ENCODE peak calls at places on chromosome 11, in five cellular contexts. One of them, this sample, is unnamed.

GRCh38 chr11:121797496-121797895 is 318.5 kb downstream of the BLID start:
- DNase-seq in mammary epithelial cell: no peak
- DNase-seq in MM.1S: no peak
- DNase-seq in ovary: no peak
- DNase-seq in mesendoderm: no peak
- DNase-seq in this sample: no peak

GRCh38 chr11:36385121-36385530 is 89.0 kb downstream of the PRR5L start:
- DNase-seq in mammary epithelial cell: no peak
- DNase-seq in MM.1S: no peak
- DNase-seq in ovary: no peak
- DNase-seq in mesendoderm: no peak
- DNase-seq in this sample: no peak

GRCh38 chr11:113045146-113045545 is 83.9 kb downstream of the NCAM1 start:
- DNase-seq in mammary epithelial cell: no peak
- DNase-seq in MM.1S: no peak
- DNase-seq in ovary: no peak
- DNase-seq in mesendoderm: peak; percentile 32
- DNase-seq in this sample: no peak

GRCh38 chr11:114315749-114316368 is 19.7 kb downstream of the NNMT start:
- DNase-seq in mammary epithelial cell: no peak
- DNase-seq in MM.1S: no peak
- DNase-seq in ovary: no peak
- DNase-seq in mesendoderm: peak; percentile 17
- DNase-seq in this sample: no peak

GRCh38 chr11:122209619-122210377 is 93.8 kb upstream of the BLID start:
- DNase-seq in mammary epithelial cell: no peak
- DNase-seq in MM.1S: no peak
- DNase-seq in ovary: peak; percentile 88
- DNase-seq in mesendoderm: no peak
- DNase-seq in this sample: no peak

GRCh38 chr11:43589601-43590250 is 90.8 kb upstream of the HSD17B12 start:
- DNase-seq in mammary epithelial cell: peak; percentile 67
- DNase-seq in MM.1S: no peak
- DNase-seq in ovary: no peak
- DNase-seq in mesendoderm: peak; percentile 22
- DNase-seq in this sample: no peak

GRCh38 chr11:28009383-28009782 is 98.6 kb downstream of the KIF18A start:
- DNase-seq in mammary epithelial cell: peak; percentile 44
- DNase-seq in MM.1S: no peak
- DNase-seq in ovary: no peak
- DNase-seq in mesendoderm: no peak
- DNase-seq in this sample: no peak

GRCh38 chr11:33399421-33399820 is 142.2 kb downstream of the HIPK3 start:
- DNase-seq in mammary epithelial cell: no peak
- DNase-seq in MM.1S: no peak
- DNase-seq in ovary: no peak
- DNase-seq in mesendoderm: no peak
- DNase-seq in this sample: no peak

GRCh38 chr11:109892321-109892794 is 200.8 kb upstream of the ZC3H12C start:
- DNase-seq in mammary epithelial cell: peak; percentile 85
- DNase-seq in MM.1S: no peak
- DNase-seq in ovary: no peak
- DNase-seq in mesendoderm: peak; percentile 69
- DNase-seq in this sample: no peak

GRCh38 chr11:34332524-34332923 is 25.3 kb downstream of the ABTB2 start:
- DNase-seq in mammary epithelial cell: no peak
- DNase-seq in MM.1S: no peak
- DNase-seq in ovary: no peak
- DNase-seq in mesendoderm: no peak
- DNase-seq in this sample: no peak

GRCh38 chr11:69321877-69322350 is 28.0 kb downstream of the MYEOV start:
- DNase-seq in mammary epithelial cell: peak; percentile 90
- DNase-seq in MM.1S: no peak
- DNase-seq in ovary: no peak
- DNase-seq in mesendoderm: no peak
- DNase-seq in this sample: peak; percentile 85

GRCh38 chr11:119205080-119205479 is 1.1 kb upstream of the CBL start:
- DNase-seq in mammary epithelial cell: no peak
- DNase-seq in MM.1S: no peak
- DNase-seq in ovary: no peak
- DNase-seq in mesendoderm: no peak
- DNase-seq in this sample: no peak

GRCh38 chr11:7603031-7603781 is 70.1 kb downstream of the CYB5R2 start:
- DNase-seq in mammary epithelial cell: no peak
- DNase-seq in MM.1S: no peak
- DNase-seq in ovary: no peak
- DNase-seq in mesendoderm: no peak
- DNase-seq in this sample: no peak

GRCh38 chr11:15893080-15893492 is 463.3 kb downstream of the SOX6 start:
- DNase-seq in mammary epithelial cell: peak; percentile 6
- DNase-seq in MM.1S: no peak
- DNase-seq in ovary: no peak
- DNase-seq in mesendoderm: no peak
- DNase-seq in this sample: no peak

GRCh38 chr11:47443028-47443700 is 5.8 kb downstream of the RAPSN start:
- DNase-seq in mammary epithelial cell: no peak
- DNase-seq in MM.1S: peak; percentile 27
- DNase-seq in ovary: no peak
- DNase-seq in mesendoderm: no peak
- DNase-seq in this sample: no peak

GRCh38 chr11:71189768-71190315 is 62.5 kb downstream of the SHANK2 start:
- DNase-seq in mammary epithelial cell: no peak
- DNase-seq in MM.1S: no peak
- DNase-seq in ovary: no peak
- DNase-seq in mesendoderm: no peak
- DNase-seq in this sample: peak; percentile 12

GRCh38 chr11:9651481-9651880 is 12.4 kb upstream of the SWAP70 start:
- DNase-seq in mammary epithelial cell: no peak
- DNase-seq in MM.1S: no peak
- DNase-seq in ovary: no peak
- DNase-seq in mesendoderm: no peak
- DNase-seq in this sample: no peak

GRCh38 chr11:69493931-69494821 is 12.7 kb downstream of the LINC01488 start:
- DNase-seq in mammary epithelial cell: no peak
- DNase-seq in MM.1S: no peak
- DNase-seq in ovary: no peak
- DNase-seq in mesendoderm: no peak
- DNase-seq in this sample: peak; percentile 28

GRCh38 chr11:59145534-59145933 is 2.9 kb downstream of the FAM111A start:
- DNase-seq in mammary epithelial cell: peak; percentile 45
- DNase-seq in MM.1S: no peak
- DNase-seq in ovary: no peak
- DNase-seq in mesendoderm: no peak
- DNase-seq in this sample: no peak

GRCh38 chr11:98940913-98941312 is 79.8 kb upstream of the CNTN5 start:
- DNase-seq in mammary epithelial cell: no peak
- DNase-seq in MM.1S: no peak
- DNase-seq in ovary: no peak
- DNase-seq in mesendoderm: peak; percentile 62
- DNase-seq in this sample: no peak

GRCh38 chr11:63490551-63491239 is at the start of gene PLAAT5:
- DNase-seq in mammary epithelial cell: no peak
- DNase-seq in MM.1S: no peak
- DNase-seq in ovary: peak; percentile 72
- DNase-seq in mesendoderm: peak; percentile 84
- DNase-seq in this sample: peak; percentile 86

GRCh38 chr11:7637447-7638157 is 35.7 kb downstream of the CYB5R2 start:
- DNase-seq in mammary epithelial cell: peak; percentile 58
- DNase-seq in MM.1S: no peak
- DNase-seq in ovary: no peak
- DNase-seq in mesendoderm: peak; percentile 11
- DNase-seq in this sample: no peak

GRCh38 chr11:19595840-19596751 is 116.5 kb upstream of the NAV2 start:
- DNase-seq in mammary epithelial cell: peak; percentile 75
- DNase-seq in MM.1S: no peak
- DNase-seq in ovary: no peak
- DNase-seq in mesendoderm: no peak
- DNase-seq in this sample: peak; percentile 93

GRCh38 chr11:29173660-29174062 is 843.2 kb downstream of the KCNA4 start:
- DNase-seq in mammary epithelial cell: peak; percentile 73
- DNase-seq in MM.1S: no peak
- DNase-seq in ovary: no peak
- DNase-seq in mesendoderm: peak; percentile 66
- DNase-seq in this sample: no peak

GRCh38 chr11:119791701-119792151 is 62.7 kb upstream of the NECTIN1 start:
- DNase-seq in mammary epithelial cell: no peak
- DNase-seq in MM.1S: no peak
- DNase-seq in ovary: no peak
- DNase-seq in mesendoderm: peak; percentile 78
- DNase-seq in this sample: peak; percentile 63

GRCh38 chr11:121249039-121249663 is 43.4 kb upstream of the SC5D start:
- DNase-seq in mammary epithelial cell: peak; percentile 79
- DNase-seq in MM.1S: peak; percentile 66
- DNase-seq in ovary: no peak
- DNase-seq in mesendoderm: peak; percentile 70
- DNase-seq in this sample: no peak

GRCh38 chr11:46279393-46280099 is 2.1 kb downstream of the CREB3L1 start:
- DNase-seq in mammary epithelial cell: no peak
- DNase-seq in MM.1S: no peak
- DNase-seq in ovary: peak; percentile 82
- DNase-seq in mesendoderm: no peak
- DNase-seq in this sample: peak; percentile 77

GRCh38 chr11:57303990-57304579 is 20.7 kb downstream of the TNKS1BP1 start:
- DNase-seq in mammary epithelial cell: peak; percentile 62
- DNase-seq in MM.1S: no peak
- DNase-seq in ovary: no peak
- DNase-seq in mesendoderm: no peak
- DNase-seq in this sample: peak; percentile 49

GRCh38 chr11:77789731-77790476 is 30.6 kb downstream of the RSF1 start:
- DNase-seq in mammary epithelial cell: no peak
- DNase-seq in MM.1S: no peak
- DNase-seq in ovary: no peak
- DNase-seq in mesendoderm: peak; percentile 46
- DNase-seq in this sample: no peak

GRCh38 chr11:100671471-100671870 is 15.6 kb upstream of the ARHGAP42 start:
- DNase-seq in mammary epithelial cell: no peak
- DNase-seq in MM.1S: no peak
- DNase-seq in ovary: no peak
- DNase-seq in mesendoderm: no peak
- DNase-seq in this sample: no peak

GRCh38 chr11:114088216-114088615 is 28.7 kb downstream of the ZBTB16 start:
- DNase-seq in mammary epithelial cell: no peak
- DNase-seq in MM.1S: no peak
- DNase-seq in ovary: no peak
- DNase-seq in mesendoderm: no peak
- DNase-seq in this sample: no peak

GRCh38 chr11:130522284-130522961 is 74.0 kb downstream of the ADAMTS15 start:
- DNase-seq in mammary epithelial cell: peak; percentile 44
- DNase-seq in MM.1S: no peak
- DNase-seq in ovary: peak; percentile 92
- DNase-seq in mesendoderm: peak; percentile 98
- DNase-seq in this sample: peak; percentile 94

GRCh38 chr11:19905280-19905853 is 192.7 kb downstream of the NAV2 start:
- DNase-seq in mammary epithelial cell: no peak
- DNase-seq in MM.1S: no peak
- DNase-seq in ovary: no peak
- DNase-seq in mesendoderm: peak; percentile 63
- DNase-seq in this sample: no peak

GRCh38 chr11:61795459-61795858 is 2.7 kb downstream of the FEN1 start:
- DNase-seq in mammary epithelial cell: no peak
- DNase-seq in MM.1S: no peak
- DNase-seq in ovary: no peak
- DNase-seq in mesendoderm: no peak
- DNase-seq in this sample: peak; percentile 45
- H3K4me3 ChIP-seq in mammary epithelial cell: no peak overlapping the region
- H3K4me3 ChIP-seq in MM.1S: no peak overlapping the region
- H3K4me3 ChIP-seq in ovary: no peak overlapping the region
- H3K4me3 ChIP-seq in mesendoderm: no peak overlapping the region
- H3K4me3 ChIP-seq in this sample: no peak overlapping the region

GRCh38 chr11:12695221-12695794 is 21.1 kb downstream of the TEAD1 start:
- DNase-seq in mammary epithelial cell: no peak
- DNase-seq in MM.1S: no peak
- DNase-seq in ovary: no peak
- DNase-seq in mesendoderm: no peak
- DNase-seq in this sample: no peak

GRCh38 chr11:12692238-12693074 is 18.2 kb downstream of the TEAD1 start:
- DNase-seq in mammary epithelial cell: peak; percentile 75
- DNase-seq in MM.1S: no peak
- DNase-seq in ovary: peak; percentile 97
- DNase-seq in mesendoderm: peak; percentile 54
- DNase-seq in this sample: peak; percentile 91

GRCh38 chr11:12693075-12693473 is 18.9 kb downstream of the TEAD1 start:
- DNase-seq in mammary epithelial cell: no peak
- DNase-seq in MM.1S: no peak
- DNase-seq in ovary: peak; percentile 40
- DNase-seq in mesendoderm: no peak
- DNase-seq in this sample: no peak

GRCh38 chr11:12693485-12694181 is 19.4 kb downstream of the TEAD1 start:
- DNase-seq in mammary epithelial cell: peak; percentile 99
- DNase-seq in MM.1S: no peak
- DNase-seq in ovary: peak; percentile 42
- DNase-seq in mesendoderm: peak; percentile 54
- DNase-seq in this sample: peak; percentile 71

DNA sequence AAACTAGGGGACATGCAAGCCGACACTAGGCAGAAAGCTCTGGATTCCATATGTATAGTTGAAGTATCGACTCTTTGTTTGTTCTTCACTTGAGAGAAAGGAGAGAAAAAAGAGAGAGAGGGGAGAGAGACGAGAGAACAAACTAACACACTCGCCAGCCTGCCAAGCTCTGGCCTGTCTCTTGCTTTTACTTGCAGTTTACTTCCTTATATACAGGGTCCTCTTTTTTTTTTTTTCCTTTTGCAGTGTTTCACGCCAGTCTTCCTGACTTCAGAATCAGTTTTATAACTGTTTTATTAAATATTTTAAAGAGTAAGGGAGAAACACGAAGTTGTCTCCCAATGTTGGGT is 19.9 kb downstream of the TEAD1 start:
- DNase-seq in mammary epithelial cell: no peak
- DNase-seq in MM.1S: no peak
- DNase-seq in ovary: peak; percentile 41
- DNase-seq in mesendoderm: no peak
- DNase-seq in this sample: no peak
- H3K27ac ChIP-seq in mammary epithelial cell: peak overlapping the region; percentile 98
- H3K27ac ChIP-seq in MM.1S: no peak overlapping the region
- H3K27ac ChIP-seq in ovary: peak overlapping the region; percentile 74
- H3K27ac ChIP-seq in mesendoderm: no peak overlapping the region
- H3K27ac ChIP-seq in this sample: peak overlapping the region; percentile 99

GRCh38 chr11:84720706-84721402 is 906.3 kb downstream of the DLG2 start:
- DNase-seq in mammary epithelial cell: no peak
- DNase-seq in MM.1S: peak; percentile 41
- DNase-seq in ovary: peak; percentile 14
- DNase-seq in mesendoderm: peak; percentile 76
- DNase-seq in this sample: peak; percentile 46
- H3K4me3 ChIP-seq in mammary epithelial cell: no peak overlapping the region
- H3K4me3 ChIP-seq in MM.1S: peak overlapping the region; percentile 83
- H3K4me3 ChIP-seq in ovary: peak overlapping the region; percentile 49
- H3K4me3 ChIP-seq in mesendoderm: peak overlapping the region; percentile 54
- H3K4me3 ChIP-seq in this sample: peak overlapping the region; percentile 62

GRCh38 chr11:67034350-67034749 is 11.4 kb downstream of the SYT12 start:
- DNase-seq in mammary epithelial cell: no peak
- DNase-seq in MM.1S: no peak
- DNase-seq in ovary: no peak
- DNase-seq in mesendoderm: no peak
- DNase-seq in this sample: no peak
- H3K27ac ChIP-seq in mammary epithelial cell: no peak overlapping the region
- H3K27ac ChIP-seq in MM.1S: no peak overlapping the region
- H3K27ac ChIP-seq in ovary: no peak overlapping the region
- H3K27ac ChIP-seq in mesendoderm: no peak overlapping the region
- H3K27ac ChIP-seq in this sample: no peak overlapping the region

This sample was measured in aorta.